ENCODE peak calls at places on chromosome 6, in seven cellular contexts. V is hepatocyte, O is lung microvascular endothelial cell, E is lower lobe of right lung, D is activated T-cell treated with anti-CD3 and anti-CD28 coated beads for 4 hours, K is HS-5, G is lower leg skin. N is an unnamed sample.

GRCh38 chr6:5521322-5521721 is 260.0 kb downstream of the FARS2 start:
- DNase-seq in K (no peak), E (no peak), G (no peak), O (peak; percentile 25), D (no peak), V (no peak), N (no peak)

GRCh38 chr6:113824411-113824810 is 32.7 kb upstream of the MARCKS start:
- DNase-seq in E (no peak), K (no peak), G (no peak), V (no peak), O (no peak), D (no peak), N (no peak)

GRCh38 chr6:73521351-73522254 is 771 bp upstream of the EEF1A1 start:
- DNase-seq in G (peak; percentile 97), D (peak; percentile 59), V (peak; percentile 84), E (peak; percentile 83), O (peak; percentile 84), K (no peak), N (peak; percentile 77)

GRCh38 chr6:118719351-118720124 is 68.1 kb upstream of the CEP85L start:
- DNase-seq in E (no peak), V (no peak), D (no peak), O (no peak), G (no peak), K (no peak), N (no peak)

GRCh38 chr6:5866547-5867051 is 140.1 kb downstream of the NRN1 start:
- DNase-seq in D (no peak), K (peak; percentile 15), G (no peak), O (peak; percentile 67), V (peak; percentile 37), E (no peak), N (peak; percentile 11)

GRCh38 chr6:161748535-161749386 is 474.9 kb upstream of the AGPAT4 start:
- DNase-seq in D (no peak), K (no peak), O (no peak), V (peak; percentile 56), G (no peak), E (no peak), N (no peak)

GRCh38 chr6:6008114-6008647 is 1.5 kb upstream of the NRN1 start:
- DNase-seq in O (no peak), V (no peak), E (no peak), G (no peak), K (no peak), D (no peak), N (no peak)

GRCh38 chr6:96554559-96554958 is 8.4 kb upstream of the FHL5 start:
- DNase-seq in G (no peak), O (no peak), D (no peak), E (no peak), K (no peak), V (no peak), N (no peak)

GRCh38 chr6:139534472-139535115 is 160.1 kb upstream of the CITED2 start:
- DNase-seq in G (no peak), E (no peak), K (no peak), V (no peak), D (no peak), O (peak; percentile 26), N (no peak)

GRCh38 chr6:8739454-8739853 is 304.1 kb upstream of the SLC35B3 start:
- DNase-seq in E (no peak), K (no peak), V (no peak), D (no peak), O (no peak), G (no peak), N (no peak)

GRCh38 chr6:165573671-165574070 is 89.4 kb downstream of the PDE10A start:
- DNase-seq in V (peak; percentile 56), E (no peak), D (no peak), K (no peak), O (peak; percentile 66), G (no peak), N (no peak)

GRCh38 chr6:35669441-35669776 is 19.3 kb downstream of the FKBP5 start:
- DNase-seq in G (no peak), K (no peak), O (peak; percentile 90), V (no peak), D (no peak), E (no peak), N (no peak)

GRCh38 chr6:140980265-140980887 is 1152.3 kb upstream of the GJE1 start:
- DNase-seq in O (peak; percentile 31), V (no peak), D (no peak), G (no peak), K (no peak), E (no peak), N (no peak)

N was measured in activated CD4-positive, alpha-beta T cell treated with anti-CD3 and anti-CD28 coated beads for 4 hours.